ENCODE peak calls at places on chromosomes 5 and 9, in six cellular contexts. C is NCI-H748 treated with DMSO at 0.1 percent for 48 hours; F is stimulated activated CD8-positive, alpha-beta memory T cell treated with anti-CD3 and anti-CD28 coated beads, Interleukin-15, amount 100 ng/mL, for 1 hour; Q is spleen; H is left cardiac atrium; W is NAMALWA. Z is an unnamed sample.

GRCh38 chr5:145925353-145925752 is 11.0 kb upstream of the SH3RF2 start:
- DNase-seq in C (no peak), H (no peak), W (no peak), Q (no peak), F (no peak), Z (peak)

GRCh38 chr5:149831492-149831891 is 101.4 kb downstream of the PPARGC1B start:
- DNase-seq in Q (peak), F (no peak), H (no peak), W (peak), C (no peak), Z (peak)

GRCh38 chr5:123105882-123106281 is 16.8 kb downstream of the PRDM6 start:
- DNase-seq in C (no peak), F (no peak), Q (no peak), H (no peak), W (no peak), Z (no peak)

GRCh38 chr5:105953616-105954015 is 1717.1 kb downstream of the EFNA5 start:
- DNase-seq in C (peak), H (no peak), W (no peak), F (no peak), Q (no peak), Z (no peak)

GRCh38 chr5:17182494-17182893 is 34.9 kb upstream of the BASP1 start:
- DNase-seq in W (no peak), F (no peak), Q (no peak), C (no peak), H (no peak), Z (no peak)

GRCh38 chr9:92499701-92500100 is 17.4 kb upstream of the ASPN start:
- DNase-seq in Q (no peak), H (no peak), W (no peak), C (no peak), F (no peak), Z (no peak)

GRCh38 chr9:129289131-129289731 is 111.2 kb upstream of the IER5L start:
- DNase-seq in Q (peak), F (no peak), C (peak), H (no peak), W (peak), Z (no peak)

GRCh38 chr9:131500939-131501541 is 1.7 kb upstream of the POMT1 start:
- DNase-seq in H (no peak), F (peak), W (peak), C (no peak), Q (no peak), Z (peak)

GRCh38 chr5:145937432-145938250 is 1.3 kb downstream of the SH3RF2 start:
- DNase-seq in W (no peak), C (no peak), F (no peak), H (no peak), Q (no peak), Z (peak)

GRCh38 chr5:10467281-10468198 is 25.9 kb downstream of the ROPN1L start:
- DNase-seq in Q (peak), F (no peak), H (no peak), W (no peak), C (no peak), Z (peak)

GRCh38 chr9:120331913-120332312 is 248.1 kb downstream of the CDK5RAP2 start:
- DNase-seq in C (no peak), F (no peak), W (no peak), H (no peak), Q (no peak), Z (no peak)

GRCh38 chr5:143605403-143606005 is 202.0 kb upstream of the NR3C1 start:
- DNase-seq in W (peak), C (no peak), Q (no peak), H (no peak), F (no peak), Z (no peak)

GRCh38 chr9:74037274-74037673 is 459.9 kb upstream of the RORB start:
- DNase-seq in F (no peak), H (no peak), W (no peak), Q (no peak), C (no peak), Z (no peak)

GRCh38 chr5:158886086-158886485 is 213.6 kb downstream of the EBF1 start:
- DNase-seq in F (no peak), W (no peak), Q (no peak), C (no peak), H (no peak), Z (no peak)

GRCh38 chr9:104950838-104951237 is 22.9 kb upstream of the ABCA1 start:
- DNase-seq in F (no peak), W (no peak), Q (no peak), H (no peak), C (no peak), Z (no peak)

GRCh38 chr5:169296456-169297220 is 4.3 kb downstream of the SLIT3 start:
- DNase-seq in F (no peak), C (no peak), H (peak), W (no peak), Q (no peak), Z (peak)

GRCh38 chr9:36134761-36135505 is 1.6 kb upstream of the GLIPR2 start:
- DNase-seq in C (no peak), W (no peak), H (no peak), Q (no peak), F (no peak), Z (no peak)

GRCh38 chr5:39755986-39756385 is 331.2 kb upstream of the DAB2 start:
- DNase-seq in H (peak), C (no peak), Q (no peak), F (no peak), W (no peak), Z (peak)

GRCh38 chr9:127930298-127931091 is at the start of gene PIP5KL1:
- DNase-seq in Q (peak), W (peak), C (peak), H (peak), F (peak), Z (peak)

GRCh38 chr5:12662545-12663314 is 758.5 kb upstream of the CTNND2 start:
- DNase-seq in W (peak), C (no peak), H (no peak), Q (no peak), F (no peak), Z (no peak)

GRCh38 chr5:84131372-84131771 is 253.3 kb downstream of the EDIL3 start:
- DNase-seq in C (peak), F (no peak), Q (no peak), W (no peak), H (no peak), Z (no peak)

GRCh38 chr9:126842977-126843799 is 17.3 kb upstream of the ZBTB34 start:
- DNase-seq in F (no peak), H (no peak), W (no peak), Q (no peak), C (no peak), Z (no peak)

GRCh38 chr5:124783794-124784193 is 37.4 kb upstream of the ZNF608 start:
- DNase-seq in H (no peak), F (no peak), W (no peak), C (no peak), Q (no peak), Z (no peak)

GRCh38 chr5:93583525-93583798 is 440 bp downstream of the NR2F1 start:
- DNase-seq in H (no peak), F (no peak), W (no peak), C (no peak), Q (no peak), Z (no peak)

GRCh38 chr5:144711172-144711571 is 540.5 kb downstream of the KCTD16 start:
- DNase-seq in H (no peak), Q (no peak), W (no peak), F (no peak), C (no peak), Z (no peak)

GRCh38 chr9:123167474-123167873 is 100.9 kb downstream of the STRBP start:
- DNase-seq in Q (no peak), H (no peak), C (no peak), F (no peak), W (no peak), Z (no peak)

Z was measured in A172.